ENCODE peak calls at places on chromosomes 16 and 17, in five cellular contexts. O is ovary, N is K562, T is transverse colon, K is uterus. V is an unnamed sample.
A peak's percentile ranks its signal among the peaks of the same experiment; 100 is the strongest.

GRCh38 chr16:62657116-62657515 is 620.9 kb upstream of the CDH8 start:
- DNase-seq in O (no peak), N (no peak), T (no peak), K (no peak), V (no peak)

GRCh38 chr17:49633250-49633649 is 44.6 kb downstream of the SPOP start:
- DNase-seq in O (no peak), N (no peak), T (no peak), K (no peak), V (no peak)

GRCh38 chr17:48563385-48563838 is 14.7 kb downstream of the HOXB4 start:
- DNase-seq in O (no peak), N (no peak), T (no peak), K (no peak), V (no peak)

GRCh38 chr17:47145351-47145750 is 43.7 kb downstream of the CDC27 start:
- DNase-seq in O (no peak), N (no peak), T (no peak), K (no peak), V (no peak)

GRCh38 chr17:13520899-13521572 is 80.7 kb downstream of the HS3ST3A1 start:
- DNase-seq in O (no peak), N (no peak), T (no peak), K (no peak), V (no peak)

GRCh38 chr17:32929288-32929574 is 1.3 kb downstream of the TMEM98 start:
- DNase-seq in O (no peak), N (no peak), T (no peak), K (no peak), V (no peak)

GRCh38 chr16:71230122-71230845 is at the start of gene HYDIN:
- DNase-seq in O (peak; percentile 47), N (peak; percentile 68), T (peak; percentile 41), K (no peak), V (peak; percentile 88)

GRCh38 chr17:66667491-66668030 is 167.4 kb upstream of the CACNG5 start:
- DNase-seq in O (no peak), N (no peak), T (no peak), K (no peak), V (no peak)

GRCh38 chr17:47731396-47731795 is 1.6 kb upstream of the TBX21 start:
- DNase-seq in O (no peak), N (no peak), T (no peak), K (no peak), V (no peak)

GRCh38 chr17:11901901-11902300 is 95.4 kb downstream of the ZNF18 start:
- DNase-seq in O (no peak), N (no peak), T (no peak), K (no peak), V (no peak)

GRCh38 chr16:2008009-2008526 is 1.6 kb downstream of the ZNF598 start:
- DNase-seq in O (no peak), N (peak; percentile 46), T (peak; percentile 68), K (no peak), V (peak; percentile 65)

GRCh38 chr17:42673885-42674754 is 2.7 kb downstream of the PLEKHH3 start:
- DNase-seq in O (peak; percentile 84), N (peak; percentile 81), T (peak; percentile 66), K (peak; percentile 87), V (peak; percentile 90)

GRCh38 chr16:30769379-30770089 is 7.4 kb downstream of the RNF40 start:
- DNase-seq in O (peak; percentile 16), N (no peak), T (no peak), K (no peak), V (no peak)

GRCh38 chr17:72514888-72515287 is 394.1 kb downstream of the SOX9 start:
- DNase-seq in O (peak; percentile 41), N (no peak), T (no peak), K (peak; percentile 35), V (no peak)

GRCh38 chr17:80191720-80192265 is 22.0 kb downstream of the CARD14 start:
- DNase-seq in O (no peak), N (no peak), T (no peak), K (no peak), V (no peak)

GRCh38 chr16:70579648-70580630 is 56.3 kb downstream of the SF3B3 start:
- DNase-seq in O (peak; percentile 39), N (peak; percentile 63), T (peak; percentile 51), K (peak; percentile 73), V (peak; percentile 86)

GRCh38 chr16:66326995-66327513 is 39.4 kb upstream of the CDH5 start:
- DNase-seq in O (no peak), N (peak; percentile 27), T (peak; percentile 21), K (no peak), V (no peak)

GRCh38 chr16:85536073-85536410 is 77.1 kb upstream of the GSE1 start:
- DNase-seq in O (no peak), N (no peak), T (no peak), K (no peak), V (no peak)

GRCh38 chr17:36668824-36669223 is 67.4 kb downstream of the MRM1 start:
- DNase-seq in O (no peak), N (no peak), T (no peak), K (no peak), V (no peak)

GRCh38 chr17:1025733-1026598 is 29.0 kb downstream of the TIMM22 start:
- DNase-seq in O (no peak), N (no peak), T (no peak), K (no peak), V (peak; percentile 71)

GRCh38 chr17:1024076-1024475 is 27.1 kb downstream of the TIMM22 start:
- DNase-seq in O (no peak), N (no peak), T (no peak), K (no peak), V (peak; percentile 74)

GRCh38 chr17:1027044-1027443 is 30.1 kb downstream of the TIMM22 start:
- DNase-seq in O (no peak), N (no peak), T (no peak), K (no peak), V (peak; percentile 73)

GRCh38 chr17:1029196-1029911 is 32.4 kb downstream of the TIMM22 start:
- DNase-seq in O (peak; percentile 56), N (no peak), T (peak; percentile 43), K (peak; percentile 59), V (no peak)

GRCh38 chr17:1026599-1026975 is 29.7 kb downstream of the TIMM22 start:
- DNase-seq in O (no peak), N (no peak), T (no peak), K (no peak), V (no peak)
- H3K27me3 ChIP-seq in O (no peaks in the 10 kb centered on the region), N (peaks cover 8% of the 10 kb centered on the region), T (no peaks in the 10 kb centered on the region), K (no peaks in the 10 kb centered on the region), V (no peaks in the 10 kb centered on the region)

DNA sequence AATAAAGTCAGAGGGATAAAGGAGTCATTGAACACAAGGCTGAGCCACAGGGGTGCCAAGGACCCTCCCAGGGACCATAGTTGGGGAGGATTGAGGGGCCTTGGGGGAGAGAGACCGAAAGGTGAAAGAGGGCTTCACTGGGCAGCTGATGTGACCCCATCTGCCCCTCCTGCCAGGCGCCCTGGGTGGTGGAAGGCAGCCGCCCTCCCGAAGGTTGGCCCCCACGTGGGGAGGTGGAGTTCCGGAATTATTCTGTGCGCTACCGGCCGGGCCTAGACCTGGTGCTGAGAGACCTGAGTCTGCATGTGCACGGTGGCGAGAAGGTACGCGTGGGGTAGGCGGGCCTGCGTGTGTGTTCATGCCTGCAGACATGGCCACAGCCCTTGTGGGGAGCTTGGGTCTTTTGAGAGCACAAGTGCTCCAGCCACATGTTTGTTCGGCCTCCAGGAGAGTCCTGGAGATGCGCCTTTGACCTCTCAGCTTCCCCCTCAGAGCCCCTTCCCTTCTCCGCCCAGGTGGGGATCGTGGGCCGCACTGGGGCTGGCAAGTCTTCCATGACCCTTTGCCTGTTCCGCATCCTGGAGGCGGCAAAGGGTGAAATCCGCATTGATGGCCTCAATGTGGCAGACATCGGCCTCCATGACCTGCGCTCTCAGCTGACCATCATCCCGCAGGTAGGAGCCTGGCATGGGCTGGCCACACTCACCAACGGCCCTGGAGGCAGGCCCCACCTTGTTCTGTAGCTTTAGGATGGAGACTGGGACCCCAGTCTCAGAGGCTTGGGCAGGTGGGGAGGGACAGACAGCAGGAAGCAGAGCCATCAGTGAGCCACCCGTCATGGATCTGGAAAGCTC is 24.1 kb downstream of the ANKRD40 start:
- DNase-seq in O (no peak), N (no peak), T (no peak), K (no peak), V (no peak)
- TF ChIP-seq POLR2A in O (no peak), N (no peak), T (no peak), K (no peak), V (no peak)

GRCh38 chr17:29624586-29624985 is 1.9 kb upstream of the CORO6 start:
- DNase-seq in O (no peak), N (no peak), T (no peak), K (no peak), V (no peak)

GRCh38 chr17:29620779-29621500 is 1.8 kb downstream of the CORO6 start:
- DNase-seq in O (no peak), N (no peak), T (no peak), K (no peak), V (no peak)

GRCh38 chr17:29621751-29622194 is 939 bp downstream of the CORO6 start:
- DNase-seq in O (no peak), N (no peak), T (no peak), K (no peak), V (no peak)

GRCh38 chr17:29623283-29623647 is 553 bp upstream of the CORO6 start:
- DNase-seq in O (no peak), N (no peak), T (no peak), K (no peak), V (no peak)

GRCh38 chr17:29622337-29623282 is at the start of gene CORO6:
- DNase-seq in O (peak; percentile 62), N (peak; percentile 93), T (peak; percentile 47), K (peak; percentile 65), V (peak; percentile 92)
- H3K27me3 ChIP-seq in O (no peaks in the 10 kb centered on the region), N (no peaks in the 10 kb centered on the region), T (no peaks in the 10 kb centered on the region), K (peaks cover 5% of the 10 kb centered on the region), V (no peaks in the 10 kb centered on the region)

GRCh38 chr16:636206-637080 is at the start of gene METTL26:
- DNase-seq in O (peak; percentile 95), N (peak; percentile 78), T (peak; percentile 97), K (peak; percentile 95), V (peak; percentile 98)
- TF ChIP-seq POLR2A in O (peak; percentile 66), N (peak; percentile 69), T (peak; percentile 61), K (peak; percentile 53), V (no peak)

V was measured in upper lobe of left lung.